ENCODE peak calls at places on chromosomes 3 and 15, in seven cellular contexts. H is foreskin fibroblast, V is fibroblast of lung, T is AG09319, U is progenitor cell of endocrine pancreas, R is A549, L is neural crest cell. P is an unnamed sample.

GRCh38 chr15:93852761-93853160 is 378.6 kb upstream of the MCTP2 start:
- DNase-seq in H (no peak), V (no peak), T (no peak), U (no peak), R (no peak), L (no peak), P (no peak)

GRCh38 chr3:101124125-101124524 is 130.9 kb upstream of the ABI3BP start:
- DNase-seq in H (peak), V (peak), T (no peak), U (no peak), R (no peak), L (no peak), P (no peak)

GRCh38 chr15:33963831-33964664 is 4.2 kb upstream of the CHRM5 start:
- DNase-seq in H (peak), V (peak), T (peak), U (no peak), R (peak), L (no peak), P (no peak)

GRCh38 chr15:63079938-63080626 is 37.5 kb downstream of the TPM1 start:
- DNase-seq in H (no peak), V (peak), T (no peak), U (no peak), R (peak), L (no peak), P (no peak)

GRCh38 chr3:124429129-124429815 is 301.0 kb upstream of the UMPS start:
- DNase-seq in H (peak), V (peak), T (no peak), U (no peak), R (peak), L (no peak), P (no peak)

GRCh38 chr3:122918576-122919290 is 108.8 kb downstream of the SEMA5B start:
- DNase-seq in H (peak), V (peak), T (no peak), U (no peak), R (no peak), L (no peak), P (no peak)

GRCh38 chr3:52495777-52496602 is 852 bp downstream of the STAB1 start:
- DNase-seq in H (peak), V (peak), T (no peak), U (no peak), R (no peak), L (no peak), P (no peak)

GRCh38 chr3:48664929-48665328 is 2.2 kb upstream of the CELSR3 start:
- DNase-seq in H (no peak), V (no peak), T (no peak), U (no peak), R (no peak), L (no peak), P (no peak)

GRCh38 chr15:42456971-42457370 is 34.0 kb downstream of the ZNF106 start:
- DNase-seq in H (peak), V (peak), T (no peak), U (no peak), R (no peak), L (no peak), P (no peak)

GRCh38 chr3:139953131-139953910 is 18.3 kb downstream of the CLSTN2 start:
- DNase-seq in H (no peak), V (no peak), T (no peak), U (no peak), R (no peak), L (no peak), P (no peak)

GRCh38 chr3:194474675-194475074 is 12.1 kb downstream of the ATP13A3 start:
- DNase-seq in H (no peak), V (peak), T (no peak), U (no peak), R (no peak), L (no peak), P (no peak)

GRCh38 chr3:24046214-24046613 is 101.1 kb downstream of the NR1D2 start:
- DNase-seq in H (no peak), V (no peak), T (no peak), U (no peak), R (no peak), L (no peak), P (no peak)

GRCh38 chr3:126320517-126321293 is 36.5 kb downstream of the KLF15 start:
- DNase-seq in H (no peak), V (no peak), T (no peak), U (no peak), R (no peak), L (no peak), P (no peak)

DNA sequence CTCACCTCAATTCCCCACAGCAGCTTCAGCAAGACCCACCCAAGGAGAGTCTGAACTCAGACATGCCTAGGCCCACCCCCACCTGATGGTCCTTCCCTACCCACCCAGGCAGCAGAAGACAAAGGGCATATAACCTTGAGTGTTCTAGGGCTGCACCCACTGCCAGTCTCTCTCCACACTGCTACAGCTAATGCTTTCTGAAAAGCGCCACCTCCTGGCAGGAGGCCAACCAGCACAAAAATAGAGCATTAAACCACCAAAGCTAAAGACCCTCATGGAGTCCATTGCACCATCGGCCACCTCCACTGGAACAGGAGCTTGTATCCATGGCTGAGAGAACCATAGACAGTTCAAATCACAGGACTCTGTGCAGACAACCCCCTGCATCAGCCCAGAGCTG is 11.3 kb upstream of the RPL39L start:
- DNase-seq in H (no peak), V (no peak), T (no peak), U (no peak), R (no peak), L (peak), P (peak)
- TF ChIP-seq CTCF in H (no peak), V (no peak), T (no peak), U (peak), R (no peak), L (peak), P (no peak)

GRCh38 chr15:99390667-99391066 is 139.4 kb downstream of the LRRC28 start:
- DNase-seq in H (no peak), V (no peak), T (no peak), U (no peak), R (no peak), L (no peak), P (no peak)
- TF ChIP-seq CTCF in H (no peak), V (peak), T (no peak), U (no peak), R (no peak), L (no peak), P (no peak)

GRCh38 chr3:13052191-13052590 is 21.0 kb downstream of the IQSEC1 start:
- DNase-seq in H (no peak), V (no peak), T (no peak), U (no peak), R (no peak), L (no peak), P (no peak)
- TF ChIP-seq CTCF in H (no peak), V (no peak), T (no peak), U (no peak), R (no peak), L (no peak), P (no peak)

GRCh38 chr3:158659454-158660237 is 12.8 kb downstream of the LXN start:
- DNase-seq in H (peak), V (peak), T (no peak), U (no peak), R (peak), L (peak), P (peak)
- TF ChIP-seq CTCF in H (peak), V (peak), T (peak), U (peak), R (peak), L (peak), P (peak)

GRCh38 chr3:184039414-184039813 is 7.9 kb downstream of the HTR3D start:
- DNase-seq in H (no peak), V (peak), T (no peak), U (no peak), R (no peak), L (no peak), P (no peak)

GRCh38 chr3:184037816-184038215 is 6.3 kb downstream of the HTR3D start:
- DNase-seq in H (no peak), V (no peak), T (no peak), U (no peak), R (no peak), L (no peak), P (no peak)

GRCh38 chr3:184042617-184043016 is 10.2 kb upstream of the HTR3C start:
- DNase-seq in H (no peak), V (no peak), T (no peak), U (no peak), R (no peak), L (no peak), P (no peak)

GRCh38 chr3:184040010-184040409 is 8.5 kb downstream of the HTR3D start:
- DNase-seq in H (peak), V (no peak), T (no peak), U (no peak), R (peak), L (no peak), P (peak)
- TF ChIP-seq CTCF in H (peak), V (peak), T (peak), U (peak), R (peak), L (peak), P (no peak)

GRCh38 chr3:137714551-137714950 is 49.6 kb upstream of the SOX14 start:
- DNase-seq in H (no peak), V (no peak), T (no peak), U (no peak), R (no peak), L (no peak), P (no peak)

GRCh38 chr3:137709011-137709601 is 55.0 kb upstream of the SOX14 start:
- DNase-seq in H (no peak), V (no peak), T (no peak), U (no peak), R (peak), L (peak), P (peak)
- TF ChIP-seq CTCF in H (no peak), V (no peak), T (no peak), U (peak), R (peak), L (peak), P (peak)